ENCODE peak calls at places on chromosomes 4 and X, in seven cellular contexts. D is AG09319; Z is lower lobe of right lung; U is choroid plexus epithelial cell; R is effector memory CD4-positive, alpha-beta T cell; Q is stimulated activated CD8-positive, alpha-beta memory T cell treated with anti-CD3 and anti-CD28 coated beads, Interleukin-7, amount 100 ng/mL, for 1 hour; I is stimulated activated CD4-positive, alpha-beta T cell treated with anti-CD3 and anti-CD28 coated beads, Interleukin-12 subunit alpha, Interleukin-12 subunit beta, amount 100 ng/mL, for 48 hours. C is an unnamed sample.

GRCh38 chr4:185774815-185775684 is 36.9 kb downstream of the SORBS2 start:
- DNase-seq in Q (no peak), U (peak), R (no peak), Z (peak), D (peak), I (no peak), C (no peak)

GRCh38 chrX:34371740-34372139 is 239.6 kb upstream of the FAM47A start:
- DNase-seq in R (no peak), D (no peak), Z (no peak), Q (no peak), U (no peak), I (no peak), C (no peak)

GRCh38 chr4:70721747-70722146 is at the start of gene RUFY3:
- DNase-seq in I (no peak), R (no peak), Q (no peak), Z (no peak), D (peak), U (peak), C (no peak)

GRCh38 chr4:16830081-16830480 is 68.4 kb downstream of the LDB2 start:
- DNase-seq in R (no peak), Z (no peak), U (no peak), I (no peak), Q (no peak), D (no peak), C (no peak)

GRCh38 chrX:39681885-39682284 is 415.9 kb downstream of the BCOR start:
- DNase-seq in Z (no peak), Q (no peak), R (no peak), I (no peak), D (no peak), U (no peak), C (no peak)

GRCh38 chrX:132266583-132267355 is 47.5 kb upstream of the RAP2C start:
- DNase-seq in Q (no peak), D (peak), I (no peak), R (no peak), Z (no peak), U (peak), C (no peak)

GRCh38 chrX:14899607-14900006 is 26.4 kb downstream of the MOSPD2 start:
- DNase-seq in U (peak), Q (no peak), Z (no peak), D (no peak), R (no peak), I (no peak), C (no peak)

GRCh38 chrX:3159995-3160715 is 118.9 kb downstream of the ARSF start:
- DNase-seq in Q (no peak), D (no peak), R (no peak), I (no peak), U (no peak), Z (no peak), C (no peak)

GRCh38 chrX:47748576-47748975 is 88.1 kb upstream of the ZNF81 start:
- DNase-seq in U (peak), Q (no peak), R (no peak), D (no peak), I (no peak), Z (no peak), C (no peak)

GRCh38 chr4:141356936-141357335 is 136.2 kb downstream of the ZNF330 start:
- DNase-seq in U (no peak), R (no peak), I (no peak), D (no peak), Z (no peak), Q (no peak), C (no peak)

GRCh38 chr4:33722800-33723511 is 2521.4 kb downstream of the ARAP2 start:
- DNase-seq in U (peak), Q (no peak), R (no peak), Z (no peak), D (no peak), I (no peak), C (no peak)

GRCh38 chrX:26581086-26581485 is 365.1 kb downstream of the MAGEB5 start:
- DNase-seq in I (no peak), R (no peak), U (peak), Z (no peak), Q (no peak), D (no peak), C (no peak)

GRCh38 chr4:94621491-94622080 is 136.2 kb upstream of the BMPR1B start:
- DNase-seq in U (peak), R (no peak), I (no peak), Q (no peak), D (no peak), Z (no peak), C (no peak)